ENCODE peak calls at places on chromosomes 1 and 21, in seven cellular contexts. Q is K562, E is heart right ventricle, G is cardiac muscle cell, D is lung, Y is left ventricle myocardium inferior, S is neuronal stem cell. W is an unnamed sample. For H3K36me3, the result is how much of the 10 kb centered on the place peaks cover.

GRCh38 chr1:22778842-22779520 is 68.3 kb downstream of the EPHB2 start:
- DNase-seq in Q (no peak), E (peak), G (no peak), D (no peak), Y (peak), S (no peak), W (no peak)

GRCh38 chr1:183363967-183364366 is 54.2 kb downstream of the NMNAT2 start:
- DNase-seq in Q (no peak), E (no peak), G (no peak), D (no peak), Y (no peak), S (no peak), W (no peak)

GRCh38 chr1:114353233-114353632 is 157.8 kb downstream of the TRIM33 start:
- DNase-seq in Q (peak), E (peak), G (peak), D (peak), Y (peak), S (no peak), W (no peak)

GRCh38 chr21:38918629-38919346 is 113.1 kb downstream of the ETS2 start:
- DNase-seq in Q (no peak), E (no peak), G (no peak), D (no peak), Y (no peak), S (no peak), W (no peak)

GRCh38 chr1:61914823-61915482 is 172.7 kb downstream of the PATJ start:
- DNase-seq in Q (no peak), E (no peak), G (peak), D (no peak), Y (no peak), S (peak), W (no peak)

GRCh38 chr1:110620686-110621085 is 14.5 kb upstream of the KCNA2 start:
- DNase-seq in Q (no peak), E (no peak), G (peak), D (no peak), Y (no peak), S (no peak), W (no peak)

GRCh38 chr1:61448934-61449368 is 276.0 kb downstream of the TM2D1 start:
- DNase-seq in Q (no peak), E (peak), G (no peak), D (no peak), Y (peak), S (no peak), W (no peak)

GRCh38 chr1:34268311-34269042 is 91.8 kb downstream of the C1orf94 start:
- DNase-seq in Q (no peak), E (no peak), G (no peak), D (peak), Y (no peak), S (no peak), W (no peak)

GRCh38 chr1:22828151-22828817 is 117.6 kb downstream of the EPHB2 start:
- DNase-seq in Q (no peak), E (no peak), G (no peak), D (no peak), Y (no peak), S (no peak), W (no peak)

GRCh38 chr1:31792116-31792515 is 23.7 kb downstream of the SPOCD1 start:
- DNase-seq in Q (no peak), E (no peak), G (no peak), D (no peak), Y (no peak), S (no peak), W (no peak)

GRCh38 chr1:225815526-225816178 is 5.7 kb downstream of the EPHX1 start:
- DNase-seq in Q (no peak), E (no peak), G (no peak), D (no peak), Y (no peak), S (no peak), W (no peak)

GRCh38 chr1:182816863-182817262 is 22.3 kb upstream of the DHX9 start:
- DNase-seq in Q (no peak), E (no peak), G (no peak), D (no peak), Y (no peak), S (no peak), W (no peak)

GRCh38 chr1:235631816-235632215 is 17.8 kb downstream of the GNG4 start:
- DNase-seq in Q (no peak), E (no peak), G (no peak), D (no peak), Y (no peak), S (no peak), W (no peak)

GRCh38 chr1:180925471-180926051 is 12.9 kb downstream of the KIAA1614 start:
- DNase-seq in Q (no peak), E (peak), G (no peak), D (no peak), Y (no peak), S (no peak), W (no peak)

GRCh38 chr1:180926164-180926981 is 13.7 kb downstream of the KIAA1614 start:
- DNase-seq in Q (no peak), E (peak), G (peak), D (no peak), Y (peak), S (no peak), W (no peak)

GRCh38 chr1:180928272-180929230 is 15.9 kb downstream of the KIAA1614 start:
- DNase-seq in Q (no peak), E (no peak), G (no peak), D (no peak), Y (no peak), S (no peak), W (no peak)

GRCh38 chr1:180927841-180928240 is 15.1 kb downstream of the KIAA1614 start:
- DNase-seq in Q (no peak), E (no peak), G (no peak), D (no peak), Y (no peak), S (no peak), W (no peak)

GRCh38 chr1:180927348-180927747 is 14.7 kb downstream of the KIAA1614 start:
- DNase-seq in Q (no peak), E (peak), G (peak), D (no peak), Y (peak), S (no peak), W (no peak)
- H3K27ac ChIP-seq in Q (no peak), E (peak), G (peak), D (peak), Y (peak), S (no peak), W (no peak)

DNA sequence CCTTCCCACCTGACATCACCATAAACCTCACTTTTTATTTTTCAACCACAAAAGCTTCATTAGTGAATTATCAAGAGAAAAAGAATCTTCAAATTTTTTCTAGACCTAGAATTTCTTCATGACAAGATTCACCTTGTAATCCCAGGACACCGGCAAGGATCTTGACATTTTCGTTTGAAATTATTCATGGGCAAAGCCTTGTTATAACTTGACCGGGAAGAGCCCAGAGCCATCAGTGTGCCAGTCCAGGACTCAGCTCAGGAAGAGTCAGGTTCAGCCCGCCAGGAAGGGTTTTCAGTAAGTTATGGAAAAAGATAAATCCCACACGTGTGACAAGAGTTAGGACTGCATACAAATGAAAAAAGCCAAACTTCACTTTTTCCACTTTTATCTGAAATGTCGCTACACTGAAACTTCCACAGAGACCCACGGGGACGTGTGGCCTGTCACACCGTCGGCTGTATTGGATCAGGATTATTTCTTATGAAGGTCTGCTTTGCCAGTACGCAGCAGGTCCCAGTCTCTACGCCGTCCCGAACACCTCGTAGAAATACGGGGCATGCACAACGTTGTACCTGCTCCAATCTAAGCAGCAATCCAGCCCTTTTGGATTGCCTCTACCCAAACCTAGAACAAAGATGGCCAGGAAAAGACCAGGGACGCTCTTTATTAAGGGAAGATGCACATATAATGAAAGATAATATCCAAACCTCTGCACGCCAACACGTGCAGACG is 952 bp downstream of the F3 start:
- DNase-seq in Q (no peak), E (no peak), G (no peak), D (no peak), Y (no peak), S (no peak), W (no peak)
- H3K4me3 ChIP-seq in Q (no peak), E (peak), G (peak), D (peak), Y (peak), S (peak), W (no peak)

DNA sequence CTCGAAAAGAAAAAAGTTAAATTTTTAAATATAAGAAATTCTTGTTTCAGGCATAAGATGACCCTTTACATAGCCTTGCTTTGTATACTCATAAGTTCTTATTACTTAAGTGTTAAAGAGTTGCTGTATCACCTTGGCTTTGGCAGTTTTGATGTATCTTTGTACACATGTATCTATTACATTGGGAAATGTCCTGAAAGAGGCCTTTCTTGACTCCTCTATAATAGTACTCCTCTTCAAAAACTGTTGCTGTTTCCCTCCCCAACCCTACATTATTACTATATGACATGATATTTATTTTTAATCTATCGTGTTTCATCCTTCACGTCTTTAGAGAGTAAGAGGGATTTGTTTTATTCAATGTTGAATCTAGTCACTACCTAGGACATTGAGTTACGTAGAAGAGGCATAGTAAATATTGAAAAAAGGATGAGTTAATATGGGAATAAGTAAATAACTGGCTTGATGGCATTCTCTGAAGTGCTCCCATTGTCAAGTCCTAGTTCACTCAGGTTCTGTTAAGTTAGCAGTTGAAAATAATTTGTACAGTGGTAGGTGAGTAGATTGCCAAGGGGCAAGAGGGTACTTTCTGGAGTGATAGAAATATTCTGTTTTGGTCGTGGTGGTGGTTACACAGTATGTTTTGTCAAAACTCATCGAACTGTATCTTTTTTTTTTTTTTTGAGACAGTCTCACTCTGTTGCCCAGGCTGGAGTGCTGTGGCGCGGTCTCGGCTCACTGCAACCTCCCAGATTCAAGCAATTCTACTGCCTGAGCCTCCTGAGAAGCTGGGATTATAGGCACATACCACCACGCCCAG is 8.2 kb downstream of the THRAP3 start:
- DNase-seq in Q (no peak), E (no peak), G (no peak), D (no peak), Y (no peak), S (no peak), W (no peak)
- H3K36me3 ChIP-seq in Q (half or more), E (under half), G (under half), D (under half), Y (under half), S (half or more), W (under half)

GRCh38 chr1:53015508-53015860 is 46.5 kb upstream of the PODN start:
- DNase-seq in Q (peak), E (no peak), G (no peak), D (no peak), Y (no peak), S (no peak), W (no peak)
- H3K27ac ChIP-seq in Q (peak), E (peak), G (peak), D (peak), Y (peak), S (no peak), W (peak)

GRCh38 chr1:167510244-167510643 is 8.1 kb downstream of the CD247 start:
- DNase-seq in Q (peak), E (no peak), G (no peak), D (no peak), Y (no peak), S (no peak), W (no peak)

GRCh38 chr1:167510880-167511279 is 7.4 kb downstream of the CD247 start:
- DNase-seq in Q (peak), E (no peak), G (no peak), D (no peak), Y (no peak), S (no peak), W (no peak)

GRCh38 chr1:167514278-167514677 is 4.1 kb downstream of the CD247 start:
- DNase-seq in Q (no peak), E (no peak), G (no peak), D (no peak), Y (no peak), S (no peak), W (no peak)

GRCh38 chr1:167511374-167511986 is 6.8 kb downstream of the CD247 start:
- DNase-seq in Q (no peak), E (no peak), G (no peak), D (no peak), Y (no peak), S (no peak), W (no peak)

DNA sequence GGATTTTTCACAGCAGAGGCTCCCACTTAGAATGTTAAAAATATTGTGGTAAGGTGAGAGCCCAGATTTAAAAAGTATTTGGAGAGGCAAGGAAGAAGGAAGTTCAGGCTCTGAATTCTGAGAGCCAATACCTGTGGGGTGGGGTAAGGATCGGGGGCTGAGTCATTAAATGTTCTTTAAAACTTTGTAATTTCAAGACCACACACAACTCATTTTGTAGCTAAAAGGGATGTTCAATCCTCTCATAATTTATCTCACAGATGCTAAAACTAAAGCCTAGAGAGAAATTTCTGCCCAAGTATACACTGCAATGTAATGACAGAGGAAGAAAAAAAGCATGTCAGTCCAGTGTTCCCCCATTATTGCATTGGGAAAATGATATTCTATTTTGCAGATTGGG is 6.1 kb downstream of the CD247 start:
- DNase-seq in Q (no peak), E (no peak), G (no peak), D (no peak), Y (no peak), S (no peak), W (no peak)
- H3K4me3 ChIP-seq in Q (no peak), E (peak), G (no peak), D (no peak), Y (no peak), S (no peak), W (peak)

GRCh38 chr1:230992100-230992774 is 13.3 kb downstream of the ARV1 start:
- DNase-seq in Q (no peak), E (no peak), G (no peak), D (peak), Y (no peak), S (no peak), W (no peak)
- H3K36me3 ChIP-seq in Q (half or more), E (under half), G (under half), D (under half), Y (half or more), S (half or more), W (under half)